ENCODE peak calls at places on chromosomes 7 and 10, in six cellular contexts. Q is hepatocyte, X is K562, S is upper lobe of right lung, C is thoracic aorta, N is psoas muscle. Z is an unnamed sample. For H3K36me3, the result is how much of the 10 kb centered on the place peaks cover.

GRCh38 chr7:51376420-51377092 is 59.9 kb upstream of the COBL start:
- DNase-seq in Q (peak), C (no peak), N (no peak), S (no peak), X (peak), Z (peak)

GRCh38 chr10:128540806-128541739 is 414.9 kb upstream of the MKI67 start:
- DNase-seq in C (no peak), X (no peak), S (no peak), Q (peak), N (no peak), Z (no peak)

GRCh38 chr10:99393683-99394082 is 36.7 kb downstream of the GOT1 start:
- DNase-seq in Q (no peak), C (no peak), S (no peak), N (no peak), X (no peak), Z (no peak)

GRCh38 chr10:121813211-121813812 is 114.5 kb downstream of the ATE1 start:
- DNase-seq in S (no peak), X (no peak), N (no peak), Q (peak), C (no peak), Z (no peak)

GRCh38 chr7:44257618-44258422 is 57.0 kb downstream of the YKT6 start:
- DNase-seq in S (peak), C (peak), Q (peak), X (peak), N (peak), Z (peak)

GRCh38 chr7:65946895-65947294 is 35.1 kb downstream of the GUSB start:
- DNase-seq in S (no peak), Q (no peak), X (no peak), C (no peak), N (no peak), Z (peak)

GRCh38 chr7:16688249-16688648 is 42.3 kb downstream of the BZW2 start:
- DNase-seq in Q (no peak), N (no peak), C (no peak), X (peak), S (no peak), Z (peak)

GRCh38 chr7:53642361-53642760 is 606.9 kb downstream of the POM121L12 start:
- DNase-seq in Q (peak), C (no peak), X (no peak), S (no peak), N (no peak), Z (no peak)

GRCh38 chr10:103982639-103983038 is 15.7 kb downstream of the SLK start:
- DNase-seq in Q (no peak), S (no peak), C (no peak), X (no peak), N (no peak), Z (no peak)

GRCh38 chr7:39616138-39616537 is 7.2 kb upstream of the RALA start:
- DNase-seq in C (no peak), Q (no peak), N (no peak), S (no peak), X (no peak), Z (peak)

GRCh38 chr7:143362126-143362961 is at the start of gene FAM131B:
- DNase-seq in S (no peak), Q (no peak), C (no peak), X (peak), N (no peak), Z (no peak)

GRCh38 chr7:138608292-138608691 is 92.9 kb downstream of the SVOPL start:
- DNase-seq in S (no peak), C (no peak), Q (no peak), N (no peak), X (no peak), Z (no peak)

GRCh38 chr7:80467069-80467468 is 44.8 kb downstream of the GNAT3 start:
- DNase-seq in N (no peak), S (no peak), C (no peak), Q (no peak), X (no peak), Z (peak)

GRCh38 chr10:111113238-111113960 is 36.6 kb downstream of the ADRA2A start:
- DNase-seq in N (no peak), S (no peak), X (no peak), C (no peak), Q (no peak), Z (no peak)

GRCh38 chr10:24951201-24952145 is 933 bp downstream of the PRTFDC1 start:
- DNase-seq in C (no peak), N (no peak), Q (peak), S (no peak), X (no peak), Z (no peak)

GRCh38 chr10:123970207-123970926 is 78.8 kb upstream of the CPXM2 start:
- DNase-seq in N (no peak), S (no peak), X (no peak), Q (no peak), C (no peak), Z (no peak)

GRCh38 chr7:107933386-107934013 is 42.5 kb downstream of the DLD start:
- DNase-seq in C (no peak), Q (no peak), X (no peak), N (no peak), S (no peak), Z (no peak)

GRCh38 chr7:28002638-28003037 is 178.0 kb downstream of the JAZF1 start:
- DNase-seq in C (no peak), Q (peak), N (no peak), X (peak), S (no peak), Z (peak)

GRCh38 chr7:76278540-76278939 is 23.9 kb upstream of the HSPB1 start:
- DNase-seq in Q (no peak), C (no peak), N (no peak), X (peak), S (no peak), Z (no peak)

GRCh38 chr7:90720970-90721768 is 125.0 kb downstream of the CDK14 start:
- DNase-seq in X (no peak), S (no peak), C (no peak), Q (peak), N (peak), Z (peak)

GRCh38 chr10:488933-489215 is 200.6 kb downstream of the DIP2C start:
- DNase-seq in X (no peak), Q (no peak), N (no peak), S (peak), C (no peak), Z (no peak)

GRCh38 chr7:73367006-73367405 is 39.0 kb downstream of the FKBP6 start:
- DNase-seq in S (no peak), X (peak), C (no peak), N (no peak), Q (no peak), Z (no peak)

GRCh38 chr7:45943986-45944385 is 22.9 kb upstream of the IGFBP3 start:
- DNase-seq in N (no peak), X (no peak), C (no peak), Q (no peak), S (no peak), Z (no peak)

GRCh38 chr7:143269254-143269653 is 6.0 kb downstream of the GSTK1 start:
- DNase-seq in N (no peak), Q (no peak), S (no peak), X (no peak), C (no peak), Z (no peak)

GRCh38 chr7:104650991-104651680 is 322.7 kb downstream of the LHFPL3 start:
- DNase-seq in X (no peak), Q (no peak), C (no peak), N (no peak), S (no peak), Z (no peak)

GRCh38 chr10:73965890-73966768 is 31.8 kb upstream of the VCL start:
- DNase-seq in S (peak), C (peak), Q (peak), X (no peak), N (peak), Z (peak)

GRCh38 chr10:92761576-92761975 is 71.8 kb downstream of the HHEX start:
- DNase-seq in S (no peak), Q (no peak), C (no peak), X (no peak), N (no peak), Z (no peak)

GRCh38 chr7:24715661-24716479 is 41.4 kb downstream of the GSDME start:
- DNase-seq in C (no peak), N (no peak), S (no peak), Q (peak), X (peak), Z (no peak)

GRCh38 chr7:139078399-139078798 is 31.1 kb downstream of the ZC3HAV1 start:
- DNase-seq in C (no peak), X (no peak), S (no peak), Q (no peak), N (no peak), Z (no peak)

GRCh38 chr7:42790196-42790595 is 121.7 kb downstream of the C7orf25 start:
- DNase-seq in N (no peak), C (no peak), S (no peak), X (no peak), Q (no peak), Z (peak)

GRCh38 chr7:128081351-128081750 is 50.1 kb upstream of the LRRC4 start:
- DNase-seq in C (no peak), S (no peak), N (no peak), Q (no peak), X (no peak), Z (no peak)

GRCh38 chr10:72086466-72087391 is 1.6 kb downstream of the SPOCK2 start:
- DNase-seq in Q (no peak), X (no peak), S (peak), N (peak), C (no peak), Z (no peak)
- H3K4me3 ChIP-seq in Q (peak), X (no peak), S (peak), N (peak), C (peak), Z (no peak)

GRCh38 chr10:30270247-30270646 is 78.8 kb downstream of the MTPAP start:
- DNase-seq in S (no peak), X (no peak), Q (no peak), C (no peak), N (no peak), Z (peak)
- TF ChIP-seq CTCF in S (peak), X (no peak), Q (peak), C (peak), N (no peak), Z (peak)

GRCh38 chr7:157271315-157271990 is 65.4 kb upstream of the DNAJB6 start:
- DNase-seq in S (peak), Q (no peak), C (no peak), X (peak), N (no peak), Z (peak)
- H3K36me3 ChIP-seq in S (under half), Q (under half), C (under half), X (half or more), N (under half), Z (under half)

DNA sequence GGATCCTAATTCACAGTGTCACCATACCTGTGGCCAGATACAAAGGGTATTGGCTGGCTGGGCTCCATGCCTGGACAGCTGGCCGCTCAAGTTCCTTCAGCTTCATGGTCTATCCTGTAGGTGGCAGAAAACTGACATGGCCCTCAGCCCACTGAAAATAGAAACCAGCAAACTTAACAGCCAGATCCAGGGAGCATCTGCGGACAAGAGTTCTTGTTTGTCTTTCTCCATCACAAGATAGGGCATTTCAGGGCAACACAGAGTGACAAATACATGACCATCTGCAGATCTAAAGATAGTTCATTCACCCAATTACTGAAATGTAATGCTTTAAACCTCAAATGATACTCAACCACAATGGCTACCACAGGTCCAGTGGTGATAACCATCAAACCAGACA is 2.8 kb downstream of the SEC31B start:
- DNase-seq in C (no peak), S (no peak), X (peak), Q (no peak), N (peak), Z (no peak)
- H3K4me3 ChIP-seq in C (no peak), S (no peak), X (no peak), Q (no peak), N (no peak), Z (no peak)

Z was measured in bronchial epithelial cell.